ENCODE peak calls at places on chromosomes 7 and 10, in ten cellular contexts. P is uterus, A is prostate gland, Z is K562, Q is body of pancreas, C is tibial nerve, G is IMR-90, S is H54, O is A549, F is Peyer's patch. D is an unnamed sample.

GRCh38 chr7:117008849-117009531 is 55.7 kb downstream of the ST7 start:
- DNase-seq in O (no peak), A (no peak), S (no peak), G (peak), P (no peak), Z (no peak), Q (no peak), C (no peak), F (no peak), D (no peak)

GRCh38 chr10:50577681-50578350 is 45.9 kb downstream of the SGMS1 start:
- DNase-seq in Z (peak), P (no peak), Q (peak), C (peak), S (no peak), A (no peak), F (no peak), O (no peak), G (peak), D (peak)

GRCh38 chr7:113710310-113711106 is 208.3 kb downstream of the PPP1R3A start:
- DNase-seq in Z (peak), C (peak), P (no peak), S (peak), O (peak), Q (peak), A (peak), G (peak), F (peak), D (peak)

GRCh38 chr10:3757638-3758490 is 27.1 kb downstream of the KLF6 start:
- DNase-seq in G (no peak), F (peak), Q (no peak), C (no peak), P (no peak), Z (no peak), S (no peak), A (no peak), O (no peak), D (no peak)

GRCh38 chr10:112335104-112335840 is 38.6 kb upstream of the ACSL5 start:
- DNase-seq in O (no peak), C (no peak), Z (no peak), P (no peak), A (no peak), G (peak), Q (no peak), S (no peak), F (no peak), D (no peak)

GRCh38 chr7:37284805-37285211 is 163.9 kb downstream of the ELMO1 start:
- DNase-seq in P (peak), Z (peak), S (peak), O (peak), A (no peak), C (peak), G (no peak), Q (peak), F (peak), D (peak)

GRCh38 chr10:129277804-129278203 is 189.2 kb upstream of the MGMT start:
- DNase-seq in A (no peak), S (no peak), C (no peak), F (no peak), O (no peak), Q (no peak), Z (no peak), G (no peak), P (no peak), D (no peak)

GRCh38 chr10:121596668-121597503 is 1.4 kb downstream of the FGFR2 start:
- DNase-seq in S (no peak), P (peak), A (peak), Z (no peak), G (no peak), O (no peak), F (peak), Q (peak), C (no peak), D (no peak)

GRCh38 chr7:150838965-150839650 is 13.2 kb upstream of the AOC1 start:
- DNase-seq in Z (no peak), P (no peak), F (peak), O (no peak), G (no peak), Q (no peak), C (no peak), A (no peak), S (no peak), D (no peak)

GRCh38 chr7:80428161-80429054 is 83.5 kb downstream of the GNAT3 start:
- DNase-seq in P (no peak), S (peak), A (peak), G (peak), Z (no peak), F (peak), Q (peak), C (peak), O (peak), D (peak)

GRCh38 chr7:130721486-130722277 is 12.3 kb downstream of the KLF14 start:
- DNase-seq in Z (peak), P (peak), G (peak), F (peak), Q (peak), A (peak), C (peak), O (peak), S (no peak), D (peak)

GRCh38 chr7:155644971-155645509 is 579 bp downstream of the RBM33 start:
- DNase-seq in P (peak), S (no peak), O (peak), Z (peak), A (peak), C (peak), Q (peak), F (peak), G (no peak), D (peak)

GRCh38 chr10:5349362-5349761 is 15.4 kb upstream of the UCN3 start:
- DNase-seq in F (no peak), O (no peak), S (no peak), G (no peak), P (no peak), Q (no peak), Z (no peak), A (no peak), C (no peak), D (no peak)

GRCh38 chr7:18727094-18727870 is 231.7 kb downstream of the HDAC9 start:
- DNase-seq in S (no peak), Q (no peak), C (no peak), O (no peak), P (no peak), F (no peak), Z (no peak), A (no peak), G (peak), D (no peak)

GRCh38 chr7:17848516-17848915 is 91.8 kb downstream of the SNX13 start:
- DNase-seq in Z (no peak), S (no peak), Q (no peak), G (no peak), C (no peak), A (no peak), P (no peak), F (no peak), O (no peak), D (no peak)

GRCh38 chr7:16344927-16345326 is 76.4 kb downstream of the CRPPA start:
- DNase-seq in P (no peak), O (no peak), Q (no peak), G (no peak), C (no peak), Z (no peak), F (no peak), A (no peak), S (no peak), D (peak)

GRCh38 chr10:18158698-18159342 is 18.6 kb downstream of the CACNB2 start:
- DNase-seq in O (no peak), F (no peak), G (peak), C (no peak), A (no peak), Q (no peak), Z (no peak), S (no peak), P (no peak), D (no peak)

GRCh38 chr7:128409435-128410091 is at the start of gene IMPDH1:
- DNase-seq in S (peak), F (peak), P (peak), A (peak), O (peak), Z (peak), G (peak), Q (peak), C (peak), D (peak)
- TF ChIP-seq POLR2A in S (peak), F (peak), P (peak), A (peak), O (peak), Z (peak), G (no peak), Q (peak), C (peak), D (no peak)

DNA sequence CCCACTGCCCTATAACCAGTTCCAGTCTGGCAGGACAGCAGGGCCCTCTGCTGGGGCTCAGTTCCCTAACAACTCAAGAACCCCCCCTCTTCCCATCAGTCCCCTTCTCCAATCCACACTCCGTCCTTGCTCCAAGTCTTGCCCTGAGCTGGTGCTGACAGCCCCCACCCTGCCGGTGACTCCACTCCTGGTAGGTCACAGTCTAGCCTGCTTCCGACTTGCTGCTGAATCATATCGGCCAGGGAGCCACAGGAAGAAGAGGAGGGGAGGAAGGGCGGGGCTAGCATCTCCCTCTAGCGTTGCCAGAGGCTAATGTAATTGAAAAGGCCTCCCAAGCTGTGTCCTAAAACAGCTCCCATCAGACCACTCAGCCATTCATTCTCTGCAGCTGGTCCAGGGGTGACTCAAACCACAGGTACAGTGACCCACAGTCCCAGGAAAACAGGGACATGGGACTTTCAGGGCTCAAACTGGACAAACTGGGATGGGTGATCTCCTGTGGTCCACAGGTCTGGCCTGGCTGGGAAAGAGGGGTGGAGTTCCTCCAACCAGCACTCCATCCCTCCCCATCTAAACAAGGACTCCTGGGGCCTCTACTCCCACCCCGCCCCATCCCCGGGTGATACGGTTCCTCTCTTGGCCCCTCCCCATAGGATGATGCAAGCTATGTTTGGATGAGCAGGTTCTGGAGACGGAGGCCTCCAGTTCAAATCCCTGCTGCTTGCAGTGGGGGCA is 158.8 kb downstream of the SH3PXD2A start:
- DNase-seq in S (peak), F (peak), A (no peak), C (no peak), Q (peak), P (peak), Z (peak), G (peak), O (peak), D (peak)
- TF ChIP-seq POLR2A in S (peak), F (no peak), A (no peak), C (no peak), Q (no peak), P (no peak), Z (no peak), G (peak), O (no peak), D (no peak)

GRCh38 chr7:43729214-43729923 is at the start of gene COA1:
- DNase-seq in Q (peak), C (peak), A (peak), P (peak), Z (peak), G (peak), S (peak), F (peak), O (peak), D (peak)
- TF ChIP-seq POLR2A in Q (peak), C (no peak), A (peak), P (no peak), Z (peak), G (peak), S (peak), F (peak), O (peak), D (peak)

GRCh38 chr7:100435401-100436304 is 644 bp downstream of the PPP1R35 start:
- DNase-seq in G (no peak), A (peak), S (peak), P (peak), Z (peak), O (no peak), C (no peak), F (peak), Q (peak), D (peak)
- TF ChIP-seq POLR2A in G (no peak), A (peak), S (peak), P (no peak), Z (peak), O (no peak), C (no peak), F (no peak), Q (no peak), D (no peak)

GRCh38 chr10:55746002-55746401 is 615.1 kb downstream of the ZWINT start:
- DNase-seq in C (no peak), O (no peak), G (no peak), Z (no peak), Q (no peak), A (no peak), P (no peak), F (no peak), S (no peak), D (no peak)

GRCh38 chr10:55747244-55747643 is 613.8 kb downstream of the ZWINT start:
- DNase-seq in P (no peak), C (no peak), S (no peak), O (no peak), A (no peak), F (peak), Q (no peak), G (no peak), Z (no peak), D (no peak)

GRCh38 chr10:55750458-55750857 is 610.6 kb downstream of the ZWINT start:
- DNase-seq in C (no peak), A (no peak), G (no peak), O (no peak), Z (no peak), F (no peak), S (no peak), Q (no peak), P (no peak), D (no peak)
- TF ChIP-seq POLR2A in C (no peak), A (no peak), G (no peak), O (no peak), Z (no peak), F (no peak), S (no peak), Q (no peak), P (no peak), D (no peak)

GRCh38 chr10:71347587-71348395 is 28.7 kb downstream of the SLC29A3 start:
- DNase-seq in Q (no peak), Z (no peak), P (no peak), G (no peak), F (no peak), S (no peak), O (no peak), A (peak), C (no peak), D (no peak)
- TF ChIP-seq POLR2A in Q (no peak), Z (no peak), P (no peak), G (no peak), F (no peak), S (no peak), O (no peak), A (no peak), C (no peak), D (no peak)

GRCh38 chr10:22607261-22607660 is 107.1 kb downstream of the PIP4K2A start:
- DNase-seq in S (no peak), F (no peak), Q (peak), C (no peak), G (no peak), O (no peak), P (no peak), A (no peak), Z (no peak), D (no peak)

GRCh38 chr10:22604314-22605091 is 109.9 kb downstream of the PIP4K2A start:
- DNase-seq in P (no peak), G (no peak), S (no peak), F (no peak), C (no peak), A (no peak), Z (no peak), Q (no peak), O (no peak), D (no peak)

GRCh38 chr10:22603581-22603980 is 110.8 kb downstream of the PIP4K2A start:
- DNase-seq in Z (no peak), C (no peak), G (no peak), F (no peak), A (no peak), S (no peak), Q (no peak), P (no peak), O (no peak), D (no peak)

GRCh38 chr10:22605168-22605567 is 109.2 kb downstream of the PIP4K2A start:
- DNase-seq in Z (no peak), A (no peak), Q (no peak), C (no peak), G (peak), S (no peak), P (no peak), F (no peak), O (no peak), D (no peak)

DNA sequence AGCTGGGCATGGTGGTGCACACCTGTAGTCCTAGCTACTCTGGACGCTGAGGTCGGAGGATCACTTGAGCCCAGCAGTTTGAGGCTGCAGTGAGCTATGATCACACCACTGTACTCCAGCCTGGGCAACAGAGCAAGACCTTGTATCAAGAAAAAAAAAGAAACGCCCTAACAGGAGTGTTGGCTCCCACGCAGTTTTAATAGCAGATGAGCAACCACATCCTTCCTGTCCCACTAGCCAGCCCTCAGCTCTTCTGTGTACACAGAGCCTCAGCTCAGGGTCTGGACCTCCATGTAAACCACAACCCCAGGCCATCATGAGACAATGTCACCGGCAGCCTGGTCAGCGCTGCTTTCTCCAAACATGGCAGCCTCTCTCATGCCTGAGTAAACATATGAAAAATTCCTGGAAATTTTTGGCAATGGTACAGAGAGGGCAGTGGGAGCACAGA is 108.2 kb downstream of the PIP4K2A start:
- DNase-seq in S (no peak), Q (peak), G (peak), F (peak), P (no peak), Z (peak), O (no peak), C (peak), A (no peak), D (no peak)
- TF ChIP-seq POLR2A in S (no peak), Q (peak), G (no peak), F (no peak), P (no peak), Z (no peak), O (no peak), C (no peak), A (no peak), D (no peak)

GRCh38 chr7:95609277-95609971 is 13.1 kb upstream of the PDK4 start:
- DNase-seq in G (peak), O (peak), Q (peak), S (no peak), C (peak), F (peak), A (peak), P (peak), Z (no peak), D (peak)

GRCh38 chr7:95611224-95611623 is 14.9 kb upstream of the PDK4 start:
- DNase-seq in G (no peak), Z (no peak), Q (no peak), O (no peak), P (no peak), A (no peak), S (no peak), C (no peak), F (no peak), D (no peak)

GRCh38 chr7:95607477-95608010 is 11.2 kb upstream of the PDK4 start:
- DNase-seq in Q (no peak), A (no peak), G (no peak), S (no peak), C (peak), F (peak), O (no peak), P (peak), Z (no peak), D (peak)

GRCh38 chr7:95605275-95605674 is 9.0 kb upstream of the PDK4 start:
- DNase-seq in A (no peak), Z (no peak), S (no peak), F (peak), C (no peak), O (no peak), P (no peak), Q (no peak), G (no peak), D (no peak)

DNA sequence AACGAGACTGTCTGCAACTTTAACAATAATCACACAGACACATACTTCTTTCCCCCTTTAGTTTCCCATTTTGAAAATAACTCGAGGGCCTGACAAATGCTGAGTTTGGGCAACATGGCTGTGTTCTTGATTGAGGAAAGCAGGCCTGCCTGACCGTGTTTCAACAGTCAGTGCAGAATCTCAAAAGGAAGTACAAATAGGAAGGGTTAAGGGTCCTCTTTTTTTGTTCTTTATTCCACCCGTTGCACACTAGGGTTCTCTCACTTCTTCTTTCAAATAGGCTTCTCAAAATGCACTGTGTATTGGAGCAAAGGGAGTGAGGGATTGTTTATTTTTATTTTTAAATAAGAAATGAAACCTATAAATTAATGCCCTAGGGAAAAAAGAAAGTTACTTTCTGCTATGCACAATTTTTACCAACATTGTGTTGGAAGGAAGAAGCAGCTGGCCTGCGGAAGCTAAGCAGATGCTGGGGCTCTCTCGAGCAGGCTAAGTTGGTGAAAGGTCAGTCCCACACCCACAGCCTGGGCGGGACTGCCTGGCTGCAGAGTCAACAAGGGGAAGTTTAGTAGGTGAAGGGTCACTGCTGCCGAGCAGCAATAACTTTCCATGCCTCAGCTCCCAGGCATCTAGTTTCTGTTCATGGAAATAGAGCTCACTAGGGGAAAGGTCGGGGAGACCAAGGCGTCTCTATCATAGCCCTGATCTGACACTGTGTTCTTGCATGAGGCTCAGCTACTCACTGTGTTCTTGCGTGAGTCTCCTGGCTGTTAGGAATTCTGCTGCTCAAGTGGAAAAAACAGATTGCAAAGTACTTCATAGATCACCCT is 12.2 kb upstream of the PDK4 start:
- DNase-seq in O (peak), G (peak), C (peak), Z (peak), Q (peak), S (peak), P (peak), F (peak), A (peak), D (peak)
- TF ChIP-seq POLR2A in O (no peak), G (no peak), C (peak), Z (no peak), Q (peak), S (no peak), P (peak), F (no peak), A (no peak), D (no peak)